ENCODE peak calls at places on chromosomes 5 and 9, in eight cellular contexts. D is H1; M is CD4-positive, alpha-beta memory T cell; R is RWPE2; K is CD4-positive, CD25-positive, alpha-beta regulatory T cell; V is mammary epithelial cell; E is mucosa of descending colon; Z is endodermal cell. Q is an unnamed sample. For H3K4me1, the result is how much of the 10 kb centered on the place peaks cover.

GRCh38 chr5:160181965-160182622 is 47.2 kb upstream of the FABP6 start:
- DNase-seq in D (no peak), M (no peak), R (no peak), K (no peak), V (no peak), E (no peak), Z (no peak), Q (no peak)

GRCh38 chr9:135149876-135150275 is 62.4 kb downstream of the OLFM1 start:
- DNase-seq in D (no peak), M (no peak), R (no peak), K (no peak), V (no peak), E (no peak), Z (no peak), Q (no peak)

GRCh38 chr9:135498381-135499126 is 1.9 kb upstream of the MRPS2 start:
- DNase-seq in D (no peak), M (no peak), R (peak), K (no peak), V (no peak), E (peak), Z (no peak), Q (peak)

GRCh38 chr5:173778152-173778782 is 109.9 kb upstream of the CPEB4 start:
- DNase-seq in D (no peak), M (no peak), R (no peak), K (no peak), V (no peak), E (no peak), Z (no peak), Q (peak)

GRCh38 chr9:136552117-136552685 is 6.4 kb upstream of the NOTCH1 start:
- DNase-seq in D (no peak), M (no peak), R (no peak), K (no peak), V (peak), E (no peak), Z (no peak), Q (no peak)

GRCh38 chr5:108487951-108488350 is 106.1 kb upstream of the FBXL17 start:
- DNase-seq in D (no peak), M (no peak), R (no peak), K (no peak), V (no peak), E (no peak), Z (no peak), Q (no peak)

GRCh38 chr5:151612689-151613427 is 21.7 kb upstream of the FAT2 start:
- DNase-seq in D (no peak), M (peak), R (peak), K (peak), V (peak), E (no peak), Z (no peak), Q (no peak)

GRCh38 chr9:131528186-131528585 is 2.9 kb downstream of the UCK1 start:
- DNase-seq in D (no peak), M (no peak), R (no peak), K (no peak), V (no peak), E (no peak), Z (no peak), Q (no peak)

GRCh38 chr5:72363146-72363802 is 43.1 kb downstream of the PTCD2 start:
- DNase-seq in D (no peak), M (no peak), R (no peak), K (no peak), V (peak), E (no peak), Z (peak), Q (no peak)

GRCh38 chr9:122342323-122343050 is 28.3 kb upstream of the PTGS1 start:
- DNase-seq in D (no peak), M (no peak), R (no peak), K (no peak), V (no peak), E (no peak), Z (no peak), Q (no peak)

GRCh38 chr5:91103353-91104061 is 279.6 kb downstream of the ARRDC3 start:
- DNase-seq in D (no peak), M (no peak), R (no peak), K (no peak), V (peak), E (no peak), Z (no peak), Q (no peak)

GRCh38 chr9:120490888-120491595 is 88.9 kb downstream of the CDK5RAP2 start:
- DNase-seq in D (no peak), M (no peak), R (no peak), K (no peak), V (no peak), E (no peak), Z (peak), Q (no peak)
- H3K4me3 ChIP-seq in D (no peak), M (no peak), R (no peak), K (no peak), V (no peak), E (no peak), Z (no peak), Q (no peak)

DNA sequence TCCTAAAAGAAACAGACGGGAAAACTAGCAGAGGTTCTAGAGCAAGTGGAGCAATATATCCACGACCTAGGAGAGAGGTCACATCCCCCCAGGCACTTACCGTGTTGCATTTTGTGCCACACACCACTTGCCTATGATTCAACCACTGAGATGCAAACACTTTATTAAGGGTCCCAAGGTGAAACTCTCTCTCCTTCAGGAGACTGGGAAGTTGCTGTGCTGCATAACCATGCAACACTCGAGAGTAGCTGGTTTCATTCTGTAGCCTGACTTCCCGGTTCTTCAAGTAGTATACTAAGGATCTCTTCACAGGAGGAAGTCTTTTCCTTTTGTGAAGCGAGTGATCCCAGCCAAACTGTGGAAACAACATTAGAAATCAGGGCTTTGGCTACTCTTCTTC is 1.6 kb downstream of the DCAF12 start:
- DNase-seq in D (no peak), M (no peak), R (no peak), K (no peak), V (peak), E (no peak), Z (no peak), Q (no peak)
- H3K4me1 ChIP-seq in D (under half), M (under half), R (under half), K (under half), V (under half), E (under half), Z (under half), Q (under half)

GRCh38 chr9:99127372-99128132 is 22.6 kb downstream of the TGFBR1 start:
- DNase-seq in D (no peak), M (no peak), R (no peak), K (no peak), V (peak), E (no peak), Z (no peak), Q (no peak)

GRCh38 chr9:99129091-99129490 is 24.2 kb downstream of the TGFBR1 start:
- DNase-seq in D (no peak), M (no peak), R (no peak), K (no peak), V (peak), E (no peak), Z (no peak), Q (no peak)

GRCh38 chr9:99128133-99128406 is 23.2 kb downstream of the TGFBR1 start:
- DNase-seq in D (no peak), M (no peak), R (no peak), K (no peak), V (no peak), E (no peak), Z (no peak), Q (no peak)

GRCh38 chr9:99124534-99124933 is 19.6 kb downstream of the TGFBR1 start:
- DNase-seq in D (no peak), M (no peak), R (no peak), K (no peak), V (no peak), E (no peak), Z (no peak), Q (no peak)

GRCh38 chr9:99126312-99126711 is 21.4 kb downstream of the TGFBR1 start:
- DNase-seq in D (no peak), M (no peak), R (no peak), K (no peak), V (peak), E (no peak), Z (no peak), Q (no peak)
- H3K4me3 ChIP-seq in D (no peak), M (no peak), R (no peak), K (no peak), V (no peak), E (no peak), Z (no peak), Q (no peak)

GRCh38 chr5:119345861-119346260 is 10.0 kb upstream of the TNFAIP8 start:
- DNase-seq in D (no peak), M (no peak), R (no peak), K (no peak), V (no peak), E (no peak), Z (no peak), Q (no peak)
- H3K4me1 ChIP-seq in D (under half), M (half or more), R (under half), K (half or more), V (under half), E (under half), Z (under half), Q (under half)

DNA sequence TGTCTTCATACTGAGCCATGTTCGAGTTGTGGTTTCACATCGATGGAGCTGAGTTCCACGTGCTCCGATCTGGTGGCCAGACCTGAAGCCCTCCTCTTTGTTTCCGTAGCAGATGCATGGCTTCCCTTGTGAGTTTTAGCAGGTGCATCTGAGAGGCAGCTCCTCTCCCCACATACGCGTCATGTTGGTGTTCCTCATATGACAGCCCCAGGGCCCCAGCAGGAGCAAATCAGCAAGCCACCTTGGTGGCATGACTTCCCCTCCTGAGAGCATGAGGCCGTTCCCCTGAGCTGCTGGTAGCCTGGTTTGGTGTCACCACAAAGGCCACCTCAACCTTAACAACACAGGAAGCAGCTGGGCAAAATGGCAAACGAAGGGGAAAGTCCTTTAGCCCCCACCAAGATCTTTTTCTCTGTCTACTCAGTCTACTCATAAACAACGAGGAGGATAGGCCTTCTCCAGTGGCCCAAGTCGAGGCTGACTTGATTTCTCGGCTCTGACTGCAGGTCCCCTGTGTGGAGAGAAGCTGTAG is 5.9 kb downstream of the CYFIP2 start:
- DNase-seq in D (no peak), M (peak), R (no peak), K (peak), V (no peak), E (peak), Z (no peak), Q (no peak)
- H3K4me3 ChIP-seq in D (no peak), M (no peak), R (no peak), K (peak), V (no peak), E (no peak), Z (no peak), Q (no peak)

DNA sequence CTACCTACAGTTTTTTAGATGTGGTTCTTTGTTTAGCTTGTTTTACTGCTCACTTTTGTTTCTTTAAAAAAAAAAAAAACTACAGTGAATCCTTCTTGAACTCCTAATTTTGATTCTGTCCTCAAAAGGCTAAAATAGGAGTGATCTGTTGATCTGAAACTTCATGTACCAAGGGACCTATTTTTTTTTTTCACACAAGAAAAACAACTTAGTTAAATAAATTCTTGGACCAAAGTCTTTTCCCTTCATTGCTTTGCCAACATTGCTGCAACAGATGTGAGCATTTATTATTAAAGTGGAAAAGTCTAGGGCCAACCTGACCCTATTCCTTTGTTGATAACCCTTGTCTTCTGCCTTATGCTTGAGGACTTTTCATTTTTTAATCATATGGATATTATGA is 236.8 kb downstream of the ARHGEF28 start:
- DNase-seq in D (no peak), M (no peak), R (no peak), K (no peak), V (no peak), E (no peak), Z (no peak), Q (no peak)
- H3K4me1 ChIP-seq in D (under half), M (under half), R (under half), K (under half), V (under half), E (under half), Z (under half), Q (under half)

DNA sequence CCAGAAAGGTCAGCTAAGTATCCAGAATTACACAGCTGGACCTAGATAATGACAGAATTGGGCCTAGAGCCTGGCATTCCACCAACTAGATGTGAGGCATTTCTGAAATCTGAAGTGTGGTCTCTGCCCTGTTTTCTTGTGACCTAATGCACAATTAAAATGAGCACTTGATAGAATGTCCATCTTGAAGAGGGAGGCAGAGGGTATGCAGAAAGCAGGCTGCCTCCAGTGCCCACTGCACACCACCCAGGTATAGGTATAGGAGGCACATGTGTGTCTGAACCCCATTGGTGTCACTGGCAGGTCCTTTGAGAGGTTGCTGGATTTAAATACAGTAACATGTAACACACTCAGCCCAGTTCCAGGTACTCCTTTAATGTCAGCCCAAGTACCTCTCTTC is 2.4 kb downstream of the MTAP start:
- DNase-seq in D (no peak), M (no peak), R (no peak), K (no peak), V (no peak), E (no peak), Z (no peak), Q (no peak)
- H3K4me3 ChIP-seq in D (peak), M (no peak), R (no peak), K (no peak), V (peak), E (no peak), Z (peak), Q (no peak)

GRCh38 chr5:81247441-81247972 is 14.4 kb downstream of the CKMT2 start:
- DNase-seq in D (no peak), M (no peak), R (no peak), K (no peak), V (peak), E (no peak), Z (no peak), Q (no peak)
- H3K4me1 ChIP-seq in D (under half), M (under half), R (under half), K (under half), V (under half), E (under half), Z (under half), Q (under half)

GRCh38 chr5:13107553-13107952 is 836.9 kb downstream of the DNAH5 start:
- DNase-seq in D (no peak), M (no peak), R (no peak), K (no peak), V (peak), E (no peak), Z (no peak), Q (no peak)

GRCh38 chr5:13108281-13108680 is 836.2 kb downstream of the DNAH5 start:
- DNase-seq in D (no peak), M (no peak), R (no peak), K (no peak), V (peak), E (no peak), Z (no peak), Q (no peak)
- H3K4me3 ChIP-seq in D (no peak), M (no peak), R (no peak), K (no peak), V (no peak), E (no peak), Z (no peak), Q (no peak)

GRCh38 chr9:133227242-133227860 is 18.3 kb upstream of the OBP2B start:
- DNase-seq in D (peak), M (no peak), R (no peak), K (no peak), V (no peak), E (no peak), Z (no peak), Q (no peak)

GRCh38 chr9:133230093-133230492 is 21.0 kb upstream of the OBP2B start:
- DNase-seq in D (peak), M (no peak), R (no peak), K (no peak), V (no peak), E (no peak), Z (no peak), Q (no peak)

GRCh38 chr9:133225171-133226011 is 16.3 kb upstream of the OBP2B start:
- DNase-seq in D (peak), M (no peak), R (no peak), K (no peak), V (no peak), E (no peak), Z (no peak), Q (no peak)

GRCh38 chr9:133224762-133225161 is 15.7 kb upstream of the OBP2B start:
- DNase-seq in D (peak), M (no peak), R (no peak), K (no peak), V (no peak), E (no peak), Z (no peak), Q (no peak)

DNA sequence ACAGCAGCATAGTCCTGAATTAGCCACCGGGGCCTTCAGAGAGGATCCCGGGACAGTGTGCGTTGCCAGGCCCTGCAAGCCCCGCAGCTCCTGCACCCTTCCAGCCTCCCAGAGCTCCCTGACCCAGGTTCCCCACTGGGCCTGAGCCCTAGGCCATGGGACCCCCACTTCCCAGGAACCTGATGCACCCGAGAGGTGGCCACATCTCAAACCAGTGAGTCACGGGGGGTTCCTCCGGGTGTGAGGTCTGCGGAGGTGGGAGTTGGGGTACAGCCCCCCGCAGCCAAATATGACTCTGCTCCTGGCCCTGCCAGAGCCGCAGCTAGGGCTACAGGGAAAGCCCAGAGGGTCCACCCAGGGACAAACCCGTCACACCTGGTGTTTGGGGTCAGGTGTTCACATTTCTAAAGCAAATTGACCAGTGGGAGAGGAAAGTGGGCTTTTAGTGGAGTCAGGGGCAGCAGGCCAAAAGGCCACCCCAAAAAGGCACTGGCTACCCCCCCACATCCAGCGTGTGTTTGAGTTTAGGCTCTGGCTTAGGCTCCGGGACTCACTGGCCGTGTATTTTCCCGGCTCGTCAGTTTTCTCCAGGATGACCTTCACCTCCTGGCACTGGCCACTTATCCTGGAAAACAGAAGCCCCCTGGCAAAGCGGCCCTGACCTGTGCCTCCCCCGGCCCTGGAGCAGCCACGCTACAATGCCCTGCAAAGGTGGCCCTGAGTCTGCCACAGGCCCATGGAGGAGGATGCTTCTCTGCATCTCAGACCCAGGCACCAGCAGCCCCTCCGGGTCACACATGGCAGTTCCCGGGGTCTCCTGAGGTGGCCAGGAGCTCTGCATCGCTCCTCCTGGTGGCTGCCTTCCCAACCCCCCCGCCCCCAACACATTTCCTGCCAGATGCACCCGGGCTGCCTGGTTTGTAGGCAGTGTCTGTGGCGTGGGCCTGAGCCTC is 17.4 kb upstream of the OBP2B start:
- DNase-seq in D (peak), M (no peak), R (no peak), K (no peak), V (no peak), E (no peak), Z (peak), Q (no peak)
- H3K4me1 ChIP-seq in D (under half), M (under half), R (under half), K (under half), V (under half), E (under half), Z (under half), Q (under half)